ENCODE peak calls at places on chromosomes 6 and 20, in nine cellular contexts. J, T, B, G, S, Z, F, E and N are unnamed samples.

GRCh38 chr20:22815206-22815551 is 219.9 kb upstream of the SSTR4 start:
- DNase-seq in J (no peak), T (no peak), B (no peak), G (no peak), S (no peak), Z (no peak), F (no peak), E (no peak), N (no peak)

GRCh38 chr20:49532285-49532946 is 35.5 kb downstream of the PTGIS start:
- DNase-seq in J (no peak), T (no peak), B (no peak), G (no peak), S (no peak), Z (no peak), F (no peak), E (no peak), N (no peak)

GRCh38 chr6:44235269-44235668 is 11.6 kb upstream of the HSP90AB1 start:
- DNase-seq in J (no peak), T (no peak), B (no peak), G (no peak), S (no peak), Z (no peak), F (no peak), E (no peak), N (peak)

GRCh38 chr6:50724381-50725124 is 11.2 kb downstream of the TFAP2D start:
- DNase-seq in J (no peak), T (no peak), B (no peak), G (no peak), S (no peak), Z (no peak), F (no peak), E (no peak), N (no peak)

GRCh38 chr20:13142143-13142542 is 78.9 kb upstream of the ISM1 start:
- DNase-seq in J (no peak), T (no peak), B (no peak), G (no peak), S (peak), Z (no peak), F (no peak), E (no peak), N (no peak)

GRCh38 chr6:44702292-44702691 is 314.8 kb downstream of the CDC5L start:
- DNase-seq in J (no peak), T (no peak), B (no peak), G (no peak), S (peak), Z (no peak), F (no peak), E (no peak), N (no peak)

GRCh38 chr20:48999890-49000870 is 45.9 kb upstream of the CSE1L start:
- DNase-seq in J (no peak), T (no peak), B (no peak), G (no peak), S (no peak), Z (no peak), F (no peak), E (no peak), N (no peak)

GRCh38 chr6:139290787-139291294 is 957 bp downstream of the TXLNB start:
- DNase-seq in J (no peak), T (no peak), B (peak), G (peak), S (peak), Z (peak), F (no peak), E (no peak), N (no peak)

GRCh38 chr20:3808141-3808479 is 12.0 kb downstream of the CDC25B start:
- DNase-seq in J (no peak), T (peak), B (peak), G (peak), S (peak), Z (peak), F (peak), E (peak), N (peak)

GRCh38 chr20:53915459-53916172 is 154.8 kb downstream of the BCAS1 start:
- DNase-seq in J (peak), T (peak), B (peak), G (peak), S (peak), Z (peak), F (peak), E (peak), N (no peak)

GRCh38 chr6:146543211-146543939 is at the start of gene RAB32:
- DNase-seq in J (peak), T (peak), B (peak), G (peak), S (peak), Z (peak), F (peak), E (peak), N (peak)

GRCh38 chr6:4844108-4844507 is 67.9 kb downstream of the CDYL start:
- DNase-seq in J (no peak), T (no peak), B (no peak), G (no peak), S (no peak), Z (no peak), F (no peak), E (no peak), N (no peak)

GRCh38 chr6:16498237-16498636 is 259.9 kb downstream of the GMPR start:
- DNase-seq in J (no peak), T (no peak), B (no peak), G (no peak), S (no peak), Z (no peak), F (no peak), E (no peak), N (no peak)

GRCh38 chr20:38043512-38044300 is 10.2 kb downstream of the RPRD1B start:
- DNase-seq in J (no peak), T (no peak), B (peak), G (no peak), S (peak), Z (peak), F (no peak), E (no peak), N (no peak)

GRCh38 chr6:121479486-121480098 is 44.1 kb downstream of the GJA1 start:
- DNase-seq in J (no peak), T (no peak), B (peak), G (no peak), S (no peak), Z (no peak), F (no peak), E (no peak), N (no peak)

GRCh38 chr20:9520096-9520495 is 5.7 kb downstream of the LAMP5 start:
- DNase-seq in J (no peak), T (no peak), B (no peak), G (no peak), S (no peak), Z (no peak), F (no peak), E (no peak), N (no peak)

GRCh38 chr6:149869275-149869892 is 5.2 kb upstream of the LRP11 start:
- DNase-seq in J (no peak), T (no peak), B (no peak), G (no peak), S (no peak), Z (peak), F (no peak), E (no peak), N (no peak)

GRCh38 chr6:145076110-145076841 is 659.0 kb downstream of the EPM2A start:
- DNase-seq in J (no peak), T (no peak), B (no peak), G (no peak), S (no peak), Z (no peak), F (no peak), E (no peak), N (no peak)

GRCh38 chr6:129575378-129576118 is 134.4 kb downstream of the ARHGAP18 start:
- DNase-seq in J (no peak), T (no peak), B (peak), G (no peak), S (peak), Z (peak), F (no peak), E (no peak), N (no peak)

GRCh38 chr20:36154696-36155628 is at the start of gene EPB41L1:
- DNase-seq in J (no peak), T (peak), B (peak), G (peak), S (peak), Z (no peak), F (no peak), E (no peak), N (no peak)

GRCh38 chr6:30364591-30364990 is 19.6 kb downstream of the RPP21 start:
- DNase-seq in J (no peak), T (no peak), B (no peak), G (no peak), S (no peak), Z (no peak), F (no peak), E (no peak), N (no peak)
- TF ChIP-seq CTCF in J (no peak), T (no peak), B (no peak), G (no peak), S (no peak), Z (no peak), F (no peak), E (no peak), N (no peak)

GRCh38 chr6:81451787-81452186 is 300.7 kb downstream of the TENT5A start:
- DNase-seq in J (no peak), T (no peak), B (peak), G (no peak), S (peak), Z (peak), F (peak), E (no peak), N (no peak)
- TF ChIP-seq CTCF in J (no peak), T (no peak), B (no peak), G (no peak), S (no peak), Z (no peak), F (no peak), E (no peak), N (no peak)

GRCh38 chr20:50992733-50993457 is 30.0 kb downstream of the KCNG1 start:
- DNase-seq in J (no peak), T (no peak), B (peak), G (no peak), S (peak), Z (peak), F (no peak), E (no peak), N (no peak)
- TF ChIP-seq CTCF in J (no peak), T (no peak), B (peak), G (peak), S (peak), Z (peak), F (peak), E (no peak), N (peak)

GRCh38 chr6:61751986-61752385 is 534.0 kb downstream of the KHDRBS2 start:
- DNase-seq in J (no peak), T (no peak), B (no peak), G (no peak), S (no peak), Z (no peak), F (no peak), E (no peak), N (no peak)

DNA sequence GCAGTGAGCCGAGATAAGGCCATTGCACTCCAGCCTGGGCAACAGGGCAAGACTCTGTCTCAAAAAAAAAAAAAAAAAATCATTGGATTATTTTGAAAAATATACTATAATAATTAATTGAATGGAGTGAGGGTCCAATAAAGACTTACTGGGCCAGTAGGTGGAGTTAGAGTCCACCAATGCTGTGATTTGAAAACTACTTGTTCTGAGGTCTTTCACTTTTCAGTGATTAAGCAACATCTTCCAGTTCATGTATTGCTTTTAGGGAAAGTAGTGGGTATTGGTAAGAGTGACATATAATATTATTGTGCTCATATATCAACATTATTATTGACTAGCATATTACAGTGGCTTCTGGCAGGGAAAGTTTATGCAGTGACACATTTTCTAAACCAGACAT is 530.3 kb downstream of the KHDRBS2 start:
- DNase-seq in J (no peak), T (no peak), B (no peak), G (no peak), S (no peak), Z (no peak), F (no peak), E (no peak), N (no peak)
- TF ChIP-seq CTCF in J (no peak), T (no peak), B (no peak), G (no peak), S (no peak), Z (no peak), F (no peak), E (no peak), N (no peak)

DNA sequence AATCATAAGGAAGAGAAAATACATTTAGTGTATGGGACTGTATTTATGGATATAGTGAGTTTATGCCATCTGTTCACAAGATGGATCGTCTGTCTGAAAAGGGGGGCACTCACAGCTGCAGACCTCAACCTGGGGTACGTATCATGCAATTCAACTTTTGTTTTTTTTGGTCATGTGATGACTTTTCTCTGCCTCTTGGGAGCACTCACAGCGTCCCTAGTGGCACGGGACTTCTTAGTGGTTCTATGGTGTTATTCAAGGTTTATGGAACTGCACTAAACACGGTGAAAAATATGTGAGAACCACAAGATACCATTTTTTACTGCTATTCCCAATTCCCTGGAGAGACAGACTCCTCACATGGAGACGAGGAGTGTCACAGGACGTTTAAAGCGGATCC is 60.4 kb upstream of the MPC1 start:
- DNase-seq in J (no peak), T (no peak), B (no peak), G (no peak), S (no peak), Z (no peak), F (no peak), E (peak), N (no peak)
- TF ChIP-seq CTCF in J (no peak), T (no peak), B (peak), G (no peak), S (no peak), Z (no peak), F (no peak), E (no peak), N (no peak)